ENCODE peak calls at places on chromosomes 4 and X, in nine cellular contexts. One of them, this sample, is unnamed.

GRCh38 chrX:53563324-53563723 is 123.2 kb downstream of the HUWE1 start:
- DNase-seq in fibroblast of pulmonary artery: no peak
- DNase-seq in CD8-positive, alpha-beta memory T cell: no peak
- DNase-seq in AG04450: no peak
- DNase-seq in pancreas: no peak
- DNase-seq in stomach: no peak
- DNase-seq in tibial artery: no peak
- DNase-seq in suprapubic skin: no peak
- DNase-seq in psoas muscle: no peak
- DNase-seq in this sample: no peak

GRCh38 chr4:99651811-99652545 is 5.7 kb downstream of the C4orf54 start:
- DNase-seq in fibroblast of pulmonary artery: no peak
- DNase-seq in CD8-positive, alpha-beta memory T cell: no peak
- DNase-seq in psoas muscle: peak
- DNase-seq in AG04450: no peak
- DNase-seq in suprapubic skin: no peak
- DNase-seq in pancreas: peak
- DNase-seq in tibial artery: no peak
- DNase-seq in stomach: no peak
- DNase-seq in this sample: no peak

GRCh38 chr4:41538887-41539498 is 1.0 kb downstream of the LIMCH1 start:
- DNase-seq in stomach: no peak
- DNase-seq in suprapubic skin: no peak
- DNase-seq in pancreas: no peak
- DNase-seq in CD8-positive, alpha-beta memory T cell: no peak
- DNase-seq in fibroblast of pulmonary artery: no peak
- DNase-seq in psoas muscle: no peak
- DNase-seq in tibial artery: no peak
- DNase-seq in AG04450: no peak
- DNase-seq in this sample: no peak

GRCh38 chrX:86016189-86016588 is 31.2 kb downstream of the CHM start:
- DNase-seq in pancreas: no peak
- DNase-seq in suprapubic skin: no peak
- DNase-seq in fibroblast of pulmonary artery: no peak
- DNase-seq in CD8-positive, alpha-beta memory T cell: no peak
- DNase-seq in AG04450: no peak
- DNase-seq in stomach: no peak
- DNase-seq in tibial artery: no peak
- DNase-seq in psoas muscle: no peak
- DNase-seq in this sample: no peak

GRCh38 chrX:39953027-39953426 is 144.7 kb downstream of the BCOR start:
- DNase-seq in CD8-positive, alpha-beta memory T cell: no peak
- DNase-seq in stomach: no peak
- DNase-seq in AG04450: no peak
- DNase-seq in psoas muscle: no peak
- DNase-seq in fibroblast of pulmonary artery: no peak
- DNase-seq in tibial artery: no peak
- DNase-seq in pancreas: no peak
- DNase-seq in suprapubic skin: no peak
- DNase-seq in this sample: no peak

GRCh38 chr4:157035471-157035870 is 40.5 kb upstream of the GLRB start:
- DNase-seq in tibial artery: no peak
- DNase-seq in AG04450: no peak
- DNase-seq in CD8-positive, alpha-beta memory T cell: no peak
- DNase-seq in fibroblast of pulmonary artery: no peak
- DNase-seq in pancreas: no peak
- DNase-seq in stomach: no peak
- DNase-seq in psoas muscle: no peak
- DNase-seq in suprapubic skin: no peak
- DNase-seq in this sample: no peak

GRCh38 chr4:1307951-1308735 is 18.5 kb downstream of the MAEA start:
- DNase-seq in tibial artery: no peak
- DNase-seq in stomach: no peak
- DNase-seq in suprapubic skin: no peak
- DNase-seq in fibroblast of pulmonary artery: no peak
- DNase-seq in pancreas: no peak
- DNase-seq in CD8-positive, alpha-beta memory T cell: no peak
- DNase-seq in psoas muscle: peak
- DNase-seq in AG04450: no peak
- DNase-seq in this sample: no peak

GRCh38 chr4:8157496-8157895 is 1.1 kb downstream of the ABLIM2 start:
- DNase-seq in suprapubic skin: no peak
- DNase-seq in AG04450: no peak
- DNase-seq in stomach: no peak
- DNase-seq in fibroblast of pulmonary artery: peak
- DNase-seq in CD8-positive, alpha-beta memory T cell: no peak
- DNase-seq in tibial artery: peak
- DNase-seq in pancreas: peak
- DNase-seq in psoas muscle: peak
- DNase-seq in this sample: no peak

GRCh38 chr4:150004481-150004880 is 73.8 kb upstream of the DCLK2 start:
- DNase-seq in AG04450: no peak
- DNase-seq in psoas muscle: no peak
- DNase-seq in suprapubic skin: no peak
- DNase-seq in pancreas: no peak
- DNase-seq in stomach: no peak
- DNase-seq in fibroblast of pulmonary artery: peak
- DNase-seq in CD8-positive, alpha-beta memory T cell: no peak
- DNase-seq in tibial artery: no peak
- DNase-seq in this sample: peak

GRCh38 chr4:159197260-159197884 is 94.5 kb downstream of the RAPGEF2 start:
- DNase-seq in psoas muscle: no peak
- DNase-seq in suprapubic skin: no peak
- DNase-seq in fibroblast of pulmonary artery: no peak
- DNase-seq in pancreas: no peak
- DNase-seq in AG04450: no peak
- DNase-seq in CD8-positive, alpha-beta memory T cell: no peak
- DNase-seq in tibial artery: no peak
- DNase-seq in stomach: no peak
- DNase-seq in this sample: no peak

GRCh38 chr4:182743815-182744214 is 173.4 kb downstream of the DCTD start:
- DNase-seq in AG04450: no peak
- DNase-seq in CD8-positive, alpha-beta memory T cell: no peak
- DNase-seq in psoas muscle: no peak
- DNase-seq in stomach: no peak
- DNase-seq in tibial artery: no peak
- DNase-seq in fibroblast of pulmonary artery: no peak
- DNase-seq in suprapubic skin: no peak
- DNase-seq in pancreas: no peak
- DNase-seq in this sample: no peak

GRCh38 chr4:174110180-174110579 is 173.3 kb downstream of the FBXO8 start:
- DNase-seq in pancreas: no peak
- DNase-seq in fibroblast of pulmonary artery: no peak
- DNase-seq in CD8-positive, alpha-beta memory T cell: no peak
- DNase-seq in AG04450: no peak
- DNase-seq in suprapubic skin: no peak
- DNase-seq in stomach: no peak
- DNase-seq in psoas muscle: no peak
- DNase-seq in tibial artery: no peak
- DNase-seq in this sample: no peak

GRCh38 chrX:120468825-120469525 is at the start of gene LAMP2:
- DNase-seq in fibroblast of pulmonary artery: peak
- DNase-seq in psoas muscle: peak
- DNase-seq in AG04450: peak
- DNase-seq in CD8-positive, alpha-beta memory T cell: peak
- DNase-seq in pancreas: peak
- DNase-seq in suprapubic skin: peak
- DNase-seq in tibial artery: peak
- DNase-seq in stomach: peak
- DNase-seq in this sample: peak

GRCh38 chrX:38882894-38883620 is 81.8 kb downstream of the MID1IP1 start:
- DNase-seq in CD8-positive, alpha-beta memory T cell: no peak
- DNase-seq in tibial artery: no peak
- DNase-seq in suprapubic skin: no peak
- DNase-seq in AG04450: peak
- DNase-seq in pancreas: no peak
- DNase-seq in stomach: peak
- DNase-seq in fibroblast of pulmonary artery: peak
- DNase-seq in psoas muscle: no peak
- DNase-seq in this sample: no peak

GRCh38 chrX:136064661-136065043 is 79.4 kb downstream of the SLC9A6 start:
- DNase-seq in tibial artery: no peak
- DNase-seq in CD8-positive, alpha-beta memory T cell: no peak
- DNase-seq in stomach: no peak
- DNase-seq in psoas muscle: no peak
- DNase-seq in fibroblast of pulmonary artery: no peak
- DNase-seq in suprapubic skin: no peak
- DNase-seq in pancreas: no peak
- DNase-seq in AG04450: no peak
- DNase-seq in this sample: peak

DNA sequence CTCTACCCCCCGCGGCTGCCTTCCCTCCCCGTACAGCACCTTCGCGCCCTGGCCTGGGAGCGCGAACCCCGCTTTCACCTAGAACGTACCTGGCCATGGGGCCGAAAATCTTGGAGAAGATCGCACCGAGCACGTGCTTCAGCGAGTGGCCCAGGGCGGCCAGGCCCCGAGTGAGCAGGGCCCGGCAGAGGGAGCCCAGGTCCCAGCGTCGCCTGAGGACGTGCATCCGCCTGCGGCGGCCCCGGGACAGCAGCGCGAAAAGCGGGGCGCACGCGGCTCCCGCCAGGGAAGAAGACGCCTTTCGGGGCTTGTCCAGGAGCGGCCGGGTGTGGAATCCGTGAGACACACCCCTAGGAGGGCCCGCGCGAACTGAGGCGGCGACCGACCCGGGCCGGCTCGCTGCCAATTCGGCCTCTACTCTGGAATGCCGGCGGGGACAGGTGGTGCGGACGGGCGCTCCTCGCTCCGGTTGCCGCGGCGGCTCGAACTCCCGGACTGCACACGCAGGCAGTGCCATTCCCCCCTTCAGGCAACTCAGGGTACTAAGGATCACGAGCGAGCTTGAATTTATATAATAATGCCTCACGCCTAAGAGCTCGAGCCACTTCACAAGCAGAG is at the start of gene HS6ST2:
- DNase-seq in tibial artery: no peak
- DNase-seq in suprapubic skin: no peak
- DNase-seq in pancreas: peak
- DNase-seq in CD8-positive, alpha-beta memory T cell: no peak
- DNase-seq in fibroblast of pulmonary artery: no peak
- DNase-seq in AG04450: no peak
- DNase-seq in psoas muscle: peak
- DNase-seq in stomach: no peak
- DNase-seq in this sample: no peak
- H3K4me3 ChIP-seq in tibial artery: peak
- H3K4me3 ChIP-seq in suprapubic skin: peak
- H3K4me3 ChIP-seq in pancreas: peak
- H3K4me3 ChIP-seq in CD8-positive, alpha-beta memory T cell: no peak
- H3K4me3 ChIP-seq in fibroblast of pulmonary artery: peak
- H3K4me3 ChIP-seq in AG04450: no peak
- H3K4me3 ChIP-seq in psoas muscle: peak
- H3K4me3 ChIP-seq in stomach: peak
- H3K4me3 ChIP-seq in this sample: peak

GRCh38 chrX:153685751-153686676 is 1.7 kb upstream of the SLC6A8 start:
- DNase-seq in suprapubic skin: no peak
- DNase-seq in stomach: no peak
- DNase-seq in AG04450: no peak
- DNase-seq in pancreas: peak
- DNase-seq in tibial artery: no peak
- DNase-seq in fibroblast of pulmonary artery: no peak
- DNase-seq in CD8-positive, alpha-beta memory T cell: no peak
- DNase-seq in psoas muscle: peak
- DNase-seq in this sample: no peak

GRCh38 chrX:153687121-153688039 is at the start of gene SLC6A8:
- DNase-seq in fibroblast of pulmonary artery: peak
- DNase-seq in psoas muscle: peak
- DNase-seq in suprapubic skin: peak
- DNase-seq in stomach: peak
- DNase-seq in CD8-positive, alpha-beta memory T cell: peak
- DNase-seq in AG04450: peak
- DNase-seq in tibial artery: peak
- DNase-seq in pancreas: peak
- DNase-seq in this sample: peak

GRCh38 chrX:153685179-153685536 is 2.6 kb upstream of the SLC6A8 start:
- DNase-seq in psoas muscle: no peak
- DNase-seq in pancreas: peak
- DNase-seq in CD8-positive, alpha-beta memory T cell: no peak
- DNase-seq in tibial artery: no peak
- DNase-seq in stomach: no peak
- DNase-seq in AG04450: no peak
- DNase-seq in fibroblast of pulmonary artery: no peak
- DNase-seq in suprapubic skin: no peak
- DNase-seq in this sample: no peak

GRCh38 chrX:153681175-153681574 is 6.6 kb upstream of the SLC6A8 start:
- DNase-seq in CD8-positive, alpha-beta memory T cell: no peak
- DNase-seq in psoas muscle: no peak
- DNase-seq in suprapubic skin: no peak
- DNase-seq in tibial artery: no peak
- DNase-seq in fibroblast of pulmonary artery: no peak
- DNase-seq in AG04450: no peak
- DNase-seq in stomach: no peak
- DNase-seq in pancreas: no peak
- DNase-seq in this sample: no peak

GRCh38 chrX:153684447-153685178 is 3.1 kb upstream of the SLC6A8 start:
- DNase-seq in fibroblast of pulmonary artery: no peak
- DNase-seq in stomach: no peak
- DNase-seq in pancreas: peak
- DNase-seq in psoas muscle: no peak
- DNase-seq in tibial artery: no peak
- DNase-seq in suprapubic skin: peak
- DNase-seq in AG04450: no peak
- DNase-seq in CD8-positive, alpha-beta memory T cell: no peak
- DNase-seq in this sample: no peak
- H3K4me3 ChIP-seq in fibroblast of pulmonary artery: no peak
- H3K4me3 ChIP-seq in stomach: no peak
- H3K4me3 ChIP-seq in pancreas: no peak
- H3K4me3 ChIP-seq in psoas muscle: no peak
- H3K4me3 ChIP-seq in tibial artery: no peak
- H3K4me3 ChIP-seq in suprapubic skin: no peak
- H3K4me3 ChIP-seq in AG04450: no peak
- H3K4me3 ChIP-seq in CD8-positive, alpha-beta memory T cell: no peak
- H3K4me3 ChIP-seq in this sample: no peak

GRCh38 chrX:17736478-17736855 is 826 bp upstream of the SCML1 start:
- DNase-seq in AG04450: no peak
- DNase-seq in tibial artery: no peak
- DNase-seq in CD8-positive, alpha-beta memory T cell: no peak
- DNase-seq in pancreas: no peak
- DNase-seq in suprapubic skin: no peak
- DNase-seq in stomach: no peak
- DNase-seq in psoas muscle: no peak
- DNase-seq in fibroblast of pulmonary artery: no peak
- DNase-seq in this sample: no peak
- H3K4me3 ChIP-seq in AG04450: peak
- H3K4me3 ChIP-seq in tibial artery: peak
- H3K4me3 ChIP-seq in CD8-positive, alpha-beta memory T cell: peak
- H3K4me3 ChIP-seq in pancreas: no peak
- H3K4me3 ChIP-seq in suprapubic skin: peak
- H3K4me3 ChIP-seq in stomach: peak
- H3K4me3 ChIP-seq in psoas muscle: peak
- H3K4me3 ChIP-seq in fibroblast of pulmonary artery: peak
- H3K4me3 ChIP-seq in this sample: peak

DNA sequence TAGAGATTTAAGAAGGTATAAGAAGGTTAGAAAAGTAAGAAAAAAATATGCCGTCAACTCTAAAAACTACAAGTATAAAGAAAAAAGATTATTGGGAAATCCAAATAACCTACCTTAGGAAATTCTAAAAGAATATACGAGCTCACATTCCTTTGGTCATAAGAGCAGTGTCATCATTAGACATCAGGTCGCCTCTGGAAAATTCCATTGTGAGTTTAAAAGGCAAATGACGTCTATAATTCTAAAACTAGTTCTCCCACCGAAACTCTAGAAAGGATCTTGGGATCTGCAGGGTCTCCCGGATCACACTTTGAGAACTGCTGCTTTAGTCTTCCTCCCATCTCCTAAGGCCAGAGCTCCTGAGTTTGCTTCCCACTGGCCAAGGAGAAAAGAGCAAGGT is 518 bp upstream of the SAT1 start:
- DNase-seq in tibial artery: no peak
- DNase-seq in stomach: no peak
- DNase-seq in psoas muscle: no peak
- DNase-seq in fibroblast of pulmonary artery: peak
- DNase-seq in AG04450: no peak
- DNase-seq in pancreas: no peak
- DNase-seq in suprapubic skin: no peak
- DNase-seq in CD8-positive, alpha-beta memory T cell: no peak
- DNase-seq in this sample: peak
- H3K4me3 ChIP-seq in tibial artery: peak
- H3K4me3 ChIP-seq in stomach: peak
- H3K4me3 ChIP-seq in psoas muscle: peak
- H3K4me3 ChIP-seq in fibroblast of pulmonary artery: peak
- H3K4me3 ChIP-seq in AG04450: peak
- H3K4me3 ChIP-seq in pancreas: no peak
- H3K4me3 ChIP-seq in suprapubic skin: peak
- H3K4me3 ChIP-seq in CD8-positive, alpha-beta memory T cell: peak
- H3K4me3 ChIP-seq in this sample: peak